ENCODE peak calls at places on chromosomes 12 and 14, in nine cellular contexts. I, A, M, T, B, O, Z, Q and C are unnamed samples.

GRCh38 chr12:2644678-2645405 is 149.9 kb upstream of the FKBP4 start:
- DNase-seq in I (no peak), A (no peak), M (no peak), T (no peak), B (no peak), O (no peak), Z (no peak), Q (no peak), C (no peak)

GRCh38 chr12:122227341-122227740 is 1.5 kb upstream of the DIABLO start:
- DNase-seq in I (peak; percentile 32), A (no peak), M (peak; percentile 82), T (peak; percentile 38), B (no peak), O (no peak), Z (no peak), Q (no peak), C (no peak)

GRCh38 chr12:72272731-72273498 is 745 bp downstream of the TRHDE start:
- DNase-seq in I (no peak), A (no peak), M (peak; percentile 70), T (no peak), B (no peak), O (peak; percentile 16), Z (peak; percentile 37), Q (no peak), C (peak; percentile 58)

GRCh38 chr12:91332305-91332704 is 149.7 kb upstream of the DCN start:
- DNase-seq in I (no peak), A (no peak), M (peak; percentile 34), T (no peak), B (no peak), O (no peak), Z (no peak), Q (no peak), C (peak; percentile 34)

GRCh38 chr12:4763549-4763948 is 43.3 kb downstream of the GALNT8 start:
- DNase-seq in I (peak; percentile 78), A (no peak), M (no peak), T (peak; percentile 20), B (no peak), O (no peak), Z (no peak), Q (no peak), C (peak; percentile 2)

GRCh38 chr12:7142057-7142644 is 12.0 kb downstream of the CLSTN3 start:
- DNase-seq in I (peak; percentile 17), A (peak; percentile 74), M (peak; percentile 65), T (peak; percentile 70), B (peak; percentile 41), O (no peak), Z (peak; percentile 51), Q (peak; percentile 60), C (peak; percentile 39)

GRCh38 chr14:75566321-75566720 is 12.1 kb upstream of the FLVCR2 start:
- DNase-seq in I (no peak), A (no peak), M (no peak), T (peak; percentile 94), B (no peak), O (no peak), Z (no peak), Q (peak; percentile 20), C (no peak)

GRCh38 chr14:21539154-21539940 is 13.2 kb upstream of the SALL2 start:
- DNase-seq in I (no peak), A (no peak), M (no peak), T (no peak), B (no peak), O (no peak), Z (no peak), Q (no peak), C (no peak)

GRCh38 chr14:24150567-24150966 is 3.3 kb downstream of the RNF31 start:
- DNase-seq in I (no peak), A (no peak), M (no peak), T (no peak), B (no peak), O (no peak), Z (no peak), Q (no peak), C (no peak)

GRCh38 chr12:33994857-33995808 is 27.2 kb upstream of the ALG10 start:
- DNase-seq in I (no peak), A (no peak), M (no peak), T (no peak), B (no peak), O (no peak), Z (no peak), Q (no peak), C (no peak)

GRCh38 chr12:106304001-106304421 is 1.5 kb downstream of the TCP11L2 start:
- DNase-seq in I (no peak), A (no peak), M (no peak), T (peak; percentile 38), B (no peak), O (no peak), Z (peak; percentile 13), Q (no peak), C (no peak)

GRCh38 chr12:27981874-27982273 is 9.3 kb upstream of the PTHLH start:
- DNase-seq in I (no peak), A (no peak), M (no peak), T (no peak), B (no peak), O (no peak), Z (no peak), Q (no peak), C (peak; percentile 61)

GRCh38 chr12:31227401-31227981 is 98.5 kb downstream of the SINHCAF start:
- DNase-seq in I (no peak), A (no peak), M (no peak), T (peak; percentile 7), B (no peak), O (no peak), Z (peak; percentile 46), Q (no peak), C (no peak)

GRCh38 chr12:128076188-128076587 is 190.8 kb upstream of the TMEM132C start:
- DNase-seq in I (no peak), A (no peak), M (no peak), T (no peak), B (no peak), O (no peak), Z (no peak), Q (peak; percentile 45), C (no peak)

GRCh38 chr14:102264355-102264754 is 40.6 kb downstream of the MOK start:
- DNase-seq in I (no peak), A (no peak), M (no peak), T (no peak), B (no peak), O (no peak), Z (no peak), Q (no peak), C (no peak)

GRCh38 chr14:47392351-47392750 is 283.1 kb downstream of the MDGA2 start:
- DNase-seq in I (no peak), A (no peak), M (no peak), T (no peak), B (no peak), O (no peak), Z (no peak), Q (no peak), C (no peak)

GRCh38 chr14:53861781-53862180 is 94.8 kb downstream of the BMP4 start:
- DNase-seq in I (no peak), A (no peak), M (no peak), T (no peak), B (no peak), O (no peak), Z (no peak), Q (no peak), C (no peak)

GRCh38 chr14:104868811-104869572 is 3.9 kb downstream of the CEP170B start:
- DNase-seq in I (no peak), A (no peak), M (no peak), T (no peak), B (no peak), O (no peak), Z (no peak), Q (no peak), C (no peak)

GRCh38 chr12:67919406-67919805 is 69.8 kb upstream of the IFNG-AS1 start:
- DNase-seq in I (no peak), A (no peak), M (no peak), T (no peak), B (no peak), O (no peak), Z (no peak), Q (no peak), C (no peak)

GRCh38 chr14:99758121-99758871 is 34.9 kb upstream of the EML1 start:
- DNase-seq in I (no peak), A (no peak), M (no peak), T (peak; percentile 57), B (no peak), O (no peak), Z (no peak), Q (no peak), C (peak; percentile 96)

GRCh38 chr14:35254736-35255135 is 37.4 kb upstream of the PSMA6 start:
- DNase-seq in I (no peak), A (no peak), M (no peak), T (peak; percentile 60), B (no peak), O (no peak), Z (no peak), Q (peak; percentile 5), C (no peak)

GRCh38 chr14:91113829-91114078 is at the start of gene DGLUCY:
- DNase-seq in I (no peak), A (peak; percentile 83), M (peak; percentile 76), T (peak; percentile 80), B (peak; percentile 80), O (peak; percentile 85), Z (peak; percentile 76), Q (peak; percentile 72), C (peak; percentile 75)

GRCh38 chr12:20946732-20947131 is 136.2 kb downstream of the SLCO1B3 start:
- DNase-seq in I (no peak), A (peak; percentile 36), M (peak; percentile 29), T (peak; percentile 14), B (no peak), O (no peak), Z (peak; percentile 50), Q (peak; percentile 3), C (no peak)

GRCh38 chr14:100239840-100240724 is 1.1 kb downstream of the YY1 start:
- DNase-seq in I (peak; percentile 76), A (peak; percentile 60), M (peak; percentile 66), T (peak; percentile 90), B (peak; percentile 89), O (peak; percentile 88), Z (peak; percentile 85), Q (peak; percentile 59), C (peak; percentile 95)